ENCODE peak calls at places on chromosome 3, in five cellular contexts. M, J, N, Y and F are unnamed samples.

GRCh38 chr3:111215481-111215880 is 143.9 kb downstream of the NECTIN3 start:
- DNase-seq in J (no peak), Y (no peak), M (no peak), N (no peak), F (no peak)

GRCh38 chr3:182028081-182028480 is 316.4 kb downstream of the SOX2 start:
- DNase-seq in Y (no peak), N (no peak), M (no peak), J (no peak), F (no peak)

GRCh38 chr3:118117061-118117460 is 917.6 kb downstream of the IGSF11 start:
- DNase-seq in N (no peak), J (no peak), Y (no peak), M (no peak), F (no peak)

GRCh38 chr3:57434041-57434440 is 110.1 kb downstream of the DNAH12 start:
- DNase-seq in Y (no peak), M (no peak), J (no peak), N (no peak), F (no peak)

GRCh38 chr3:8327739-8328138 is 173.9 kb upstream of the LMCD1 start:
- DNase-seq in Y (no peak), J (no peak), M (no peak), N (no peak), F (no peak)

GRCh38 chr3:41117398-41117870 is 81.9 kb upstream of the CTNNB1 start:
- DNase-seq in Y (peak; percentile 88), N (no peak), J (peak; percentile 89), M (peak; percentile 97), F (peak; percentile 90)

GRCh38 chr3:140568842-140569520 is 108.9 kb upstream of the TRIM42 start:
- DNase-seq in Y (peak; percentile 76), N (no peak), J (peak; percentile 75), M (peak; percentile 92), F (peak; percentile 73)

GRCh38 chr3:46208167-46208704 is at the start of gene CCR1:
- DNase-seq in M (peak; percentile 81), J (peak; percentile 62), Y (no peak), N (no peak), F (peak; percentile 36)

GRCh38 chr3:151835751-151836550 is 22.0 kb downstream of the AADAC start:
- DNase-seq in J (no peak), N (no peak), Y (no peak), M (no peak), F (no peak)

GRCh38 chr3:179324270-179324754 is 1.5 kb downstream of the ZNF639 start:
- DNase-seq in M (no peak), Y (no peak), N (no peak), J (no peak), F (no peak)

GRCh38 chr3:140602781-140603180 is 75.1 kb upstream of the TRIM42 start:
- DNase-seq in N (no peak), Y (peak; percentile 63), M (no peak), J (no peak), F (no peak)

GRCh38 chr3:7188551-7188950 is 327.6 kb downstream of the GRM7 start:
- DNase-seq in M (no peak), N (no peak), Y (no peak), J (no peak), F (no peak)
- H3K9me3 ChIP-seq in M (no peaks in the 10 kb centered on the region), N (no peaks in the 10 kb centered on the region), Y (no peaks in the 10 kb centered on the region), J (no peaks in the 10 kb centered on the region), F (no peaks in the 10 kb centered on the region)

DNA sequence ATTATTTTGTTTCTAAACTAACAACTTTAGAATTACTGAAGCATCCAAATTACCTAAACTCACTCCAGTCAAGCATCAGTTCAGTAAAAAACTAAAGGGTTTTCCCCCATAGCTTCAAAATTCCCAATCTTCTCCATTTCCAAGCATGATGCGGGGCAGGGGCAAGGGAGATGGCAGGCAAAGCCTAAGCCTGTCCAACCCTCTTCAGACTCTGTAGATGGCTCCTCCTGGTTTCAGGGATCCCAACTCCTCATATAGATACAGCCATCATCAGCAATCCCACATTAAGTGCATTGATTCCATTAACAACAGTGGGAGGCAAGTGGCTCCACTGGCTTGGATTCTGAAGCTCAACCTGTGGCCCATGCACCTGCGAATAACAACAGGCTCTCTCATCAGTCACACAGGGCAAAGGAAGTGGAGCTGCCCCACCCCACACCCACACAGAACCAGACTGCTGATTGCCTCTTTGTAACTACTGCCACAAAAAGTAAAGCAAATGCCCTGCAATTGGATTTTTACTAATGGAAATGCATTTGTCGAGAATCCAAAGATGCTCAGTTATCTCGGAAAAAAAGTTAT is 14.9 kb downstream of the SFMBT1 start:
- DNase-seq in M (no peak), J (no peak), N (no peak), Y (no peak), F (no peak)
- H3K4me3 ChIP-seq in M (no peak overlapping the region), J (no peak overlapping the region), N (no peak overlapping the region), Y (no peak overlapping the region), F (no peak overlapping the region)

DNA sequence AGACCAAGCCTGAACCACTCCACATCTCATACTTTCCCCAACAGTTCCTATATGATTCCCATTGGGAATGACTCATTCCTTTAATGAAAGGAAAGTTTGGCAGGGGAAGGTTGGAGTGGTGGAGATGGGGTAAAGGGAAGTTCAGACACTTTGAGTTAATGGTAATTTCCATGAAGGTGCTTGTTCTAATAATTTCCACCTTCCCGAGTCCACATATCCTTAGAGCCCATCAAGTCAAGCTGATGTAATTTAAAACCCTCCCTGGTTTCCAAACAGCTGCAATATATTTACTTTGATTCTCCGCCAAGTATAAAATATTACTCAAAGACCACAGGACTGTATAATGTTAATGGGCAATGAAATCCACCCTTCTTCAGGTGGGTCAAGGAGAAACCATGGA is 95.0 kb upstream of the GALNT15 start:
- DNase-seq in M (no peak), J (no peak), Y (no peak), N (no peak), F (no peak)
- H3K9me3 ChIP-seq in M (no peaks in the 10 kb centered on the region), J (no peaks in the 10 kb centered on the region), Y (no peaks in the 10 kb centered on the region), N (peaks cover 4% of the 10 kb centered on the region), F (peaks cover 10% of the 10 kb centered on the region)

DNA sequence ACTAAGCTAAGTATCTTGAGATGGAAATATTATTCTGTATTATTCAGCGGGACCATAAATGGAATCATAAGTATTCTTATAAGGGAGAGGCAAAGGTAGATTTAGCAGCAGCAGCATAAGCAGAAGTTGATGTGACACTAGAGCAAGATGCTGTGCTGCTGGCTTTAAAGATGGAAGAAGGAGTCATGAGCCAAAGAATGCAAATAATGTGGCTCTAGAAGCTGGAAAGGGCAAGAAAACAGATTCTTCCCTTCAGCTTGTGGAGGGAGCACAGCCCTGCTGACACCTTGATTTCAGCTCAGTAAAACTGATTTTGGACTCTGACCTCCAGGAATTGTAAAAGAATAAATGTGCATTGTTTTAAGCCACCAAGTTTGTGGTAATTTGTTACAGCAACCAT is 144.2 kb upstream of the ANKRD28 start:
- DNase-seq in M (no peak), Y (no peak), N (no peak), J (no peak), F (no peak)
- H3K4me3 ChIP-seq in M (no peak overlapping the region), Y (no peak overlapping the region), N (no peak overlapping the region), J (no peak overlapping the region), F (no peak overlapping the region)

GRCh38 chr3:21273256-21273999 is 477.6 kb downstream of the ZNF385D start:
- DNase-seq in M (no peak), N (no peak), J (no peak), Y (no peak), F (no peak)
- H3K9me3 ChIP-seq in M (no peaks in the 10 kb centered on the region), N (no peaks in the 10 kb centered on the region), J (no peaks in the 10 kb centered on the region), Y (no peaks in the 10 kb centered on the region), F (no peaks in the 10 kb centered on the region)

GRCh38 chr3:188294823-188295487 is 141.0 kb downstream of the LPP start:
- DNase-seq in Y (peak; percentile 73), J (no peak), M (no peak), N (peak; percentile 93), F (peak; percentile 29)
- H3K4me3 ChIP-seq in Y (no peak overlapping the region), J (peak overlapping the region; percentile 46), M (no peak overlapping the region), N (peak overlapping the region; percentile 31), F (no peak overlapping the region)

GRCh38 chr3:127114337-127115070 is 78.4 kb upstream of the PRR23E start:
- DNase-seq in M (no peak), J (no peak), Y (no peak), N (no peak), F (no peak)
- H3K9me3 ChIP-seq in M (peaks cover 3% of the 10 kb centered on the region), J (peaks cover 11% of the 10 kb centered on the region), Y (peaks cover 6% of the 10 kb centered on the region), N (peaks cover 16% of the 10 kb centered on the region), F (peaks cover 26% of the 10 kb centered on the region)

GRCh38 chr3:186362409-186362757 is 349 bp upstream of the DGKG start:
- DNase-seq in M (no peak), J (no peak), N (no peak), Y (no peak), F (no peak)
- H3K4me3 ChIP-seq in M (peak overlapping the region; percentile 47), J (peak overlapping the region; percentile 63), N (peak overlapping the region; percentile 38), Y (no peak overlapping the region), F (peak overlapping the region; percentile 64)

GRCh38 chr3:147377412-147378185 is 28.7 kb downstream of the ZIC4 start:
- DNase-seq in J (no peak), Y (no peak), N (no peak), M (no peak), F (no peak)
- H3K9me3 ChIP-seq in J (no peaks in the 10 kb centered on the region), Y (no peaks in the 10 kb centered on the region), N (no peaks in the 10 kb centered on the region), M (no peaks in the 10 kb centered on the region), F (no peaks in the 10 kb centered on the region)